ENCODE peak calls at places on chromosomes 13 and 19, in four cellular contexts. I is neural progenitor cell, O is brain microvascular endothelial cell, E is psoas muscle. Z is an unnamed sample.

GRCh38 chr13:98171806-98172569 is 5.1 kb downstream of the RNF113B start:
- DNase-seq in I (peak; percentile 19), O (peak; percentile 63), E (peak; percentile 60), Z (peak; percentile 58)

GRCh38 chr13:102825921-102826706 is 19.7 kb upstream of the ERCC5 start:
- DNase-seq in I (no peak), O (peak; percentile 59), E (no peak), Z (no peak)

GRCh38 chr13:33259296-33259695 is 26.3 kb downstream of the STARD13 start:
- DNase-seq in I (no peak), O (no peak), E (no peak), Z (no peak)

GRCh38 chr19:19342086-19343015 is 21.7 kb downstream of the MAU2 start:
- DNase-seq in I (peak; percentile 83), O (peak; percentile 45), E (peak; percentile 70), Z (no peak)

GRCh38 chr13:42740753-42741152 is 40.6 kb upstream of the FAM216B start:
- DNase-seq in I (no peak), O (peak; percentile 31), E (peak; percentile 39), Z (no peak)

GRCh38 chr13:114173261-114173660 is 5.8 kb upstream of the CFAP97D2 start:
- DNase-seq in I (no peak), O (no peak), E (no peak), Z (no peak)

GRCh38 chr13:32314968-32315254 is 252 bp downstream of the ZAR1L start:
- DNase-seq in I (peak; percentile 55), O (peak; percentile 34), E (no peak), Z (peak; percentile 41)

GRCh38 chr13:24148414-24149305 is 11.9 kb upstream of the SPATA13 start:
- DNase-seq in I (no peak), O (peak; percentile 94), E (peak; percentile 19), Z (no peak)

GRCh38 chr13:111908981-111909380 is 158.0 kb upstream of the SOX1 start:
- DNase-seq in I (no peak), O (no peak), E (no peak), Z (no peak)

GRCh38 chr13:72983085-72983768 is 75.6 kb upstream of the KLF5 start:
- DNase-seq in I (no peak), O (peak; percentile 25), E (no peak), Z (no peak)

GRCh38 chr19:1929051-1929742 is 11.8 kb upstream of the CSNK1G2 start:
- DNase-seq in I (peak; percentile 93), O (peak; percentile 58), E (peak; percentile 83), Z (peak; percentile 83)

GRCh38 chr19:18948976-18949356 is 7.9 kb upstream of the HOMER3 start:
- DNase-seq in I (no peak), O (no peak), E (no peak), Z (no peak)

GRCh38 chr19:39352549-39353285 is 10.5 kb downstream of the SAMD4B start:
- DNase-seq in I (no peak), O (no peak), E (no peak), Z (no peak)

GRCh38 chr13:37136187-37136586 is 30.7 kb upstream of the CSNK1A1L start:
- DNase-seq in I (no peak), O (no peak), E (no peak), Z (no peak)

GRCh38 chr19:10566658-10567410 is 1.0 kb upstream of the KRI1 start:
- DNase-seq in I (no peak), O (no peak), E (no peak), Z (no peak)

GRCh38 chr19:41849067-41849466 is 4.2 kb downstream of the DMRTC2 start:
- DNase-seq in I (no peak), O (no peak), E (no peak), Z (no peak)

GRCh38 chr13:78030351-78030750 is 111.7 kb upstream of the EDNRB start:
- DNase-seq in I (peak; percentile 8), O (no peak), E (no peak), Z (no peak)

GRCh38 chr19:35975608-35976214 is 19.3 kb upstream of the SDHAF1 start:
- DNase-seq in I (peak; percentile 83), O (no peak), E (no peak), Z (no peak)

GRCh38 chr19:42277821-42278809 is 9.1 kb downstream of the CIC start:
- DNase-seq in I (no peak), O (no peak), E (no peak), Z (no peak)

GRCh38 chr13:48728876-48729275 is 75.1 kb downstream of the CYSLTR2 start:
- DNase-seq in I (no peak), O (no peak), E (no peak), Z (no peak)

GRCh38 chr13:33126909-33127607 is 110.8 kb downstream of the KL start:
- DNase-seq in I (no peak), O (no peak), E (peak; percentile 43), Z (no peak)

GRCh38 chr13:110944121-110944967 is 29.5 kb upstream of the ANKRD10 start:
- DNase-seq in I (peak; percentile 72), O (peak; percentile 52), E (no peak), Z (no peak)

GRCh38 chr13:66996503-66996902 is 233.6 kb downstream of the PCDH9 start:
- DNase-seq in I (no peak), O (no peak), E (no peak), Z (no peak)

GRCh38 chr13:25493930-25494707 is 122.3 kb downstream of the ATP8A2 start:
- DNase-seq in I (peak; percentile 36), O (no peak), E (no peak), Z (no peak)

GRCh38 chr19:24069907-24070657 is 16.9 kb upstream of the ZNF254 start:
- DNase-seq in I (no peak), O (peak; percentile 13), E (no peak), Z (no peak)

GRCh38 chr13:112783946-112784500 is 94.2 kb downstream of the ATP11A start:
- DNase-seq in I (no peak), O (no peak), E (no peak), Z (no peak)

GRCh38 chr19:6543866-6544347 is 13.1 kb downstream of the TNFSF9 start:
- DNase-seq in I (no peak), O (no peak), E (no peak), Z (no peak)

GRCh38 chr13:75411924-75412537 is 69.9 kb downstream of the TBC1D4 start:
- DNase-seq in I (no peak), O (no peak), E (no peak), Z (no peak)

GRCh38 chr19:51586103-51586728 is 15.1 kb downstream of the ZNF175 start:
- DNase-seq in I (no peak), O (no peak), E (no peak), Z (no peak)

DNA sequence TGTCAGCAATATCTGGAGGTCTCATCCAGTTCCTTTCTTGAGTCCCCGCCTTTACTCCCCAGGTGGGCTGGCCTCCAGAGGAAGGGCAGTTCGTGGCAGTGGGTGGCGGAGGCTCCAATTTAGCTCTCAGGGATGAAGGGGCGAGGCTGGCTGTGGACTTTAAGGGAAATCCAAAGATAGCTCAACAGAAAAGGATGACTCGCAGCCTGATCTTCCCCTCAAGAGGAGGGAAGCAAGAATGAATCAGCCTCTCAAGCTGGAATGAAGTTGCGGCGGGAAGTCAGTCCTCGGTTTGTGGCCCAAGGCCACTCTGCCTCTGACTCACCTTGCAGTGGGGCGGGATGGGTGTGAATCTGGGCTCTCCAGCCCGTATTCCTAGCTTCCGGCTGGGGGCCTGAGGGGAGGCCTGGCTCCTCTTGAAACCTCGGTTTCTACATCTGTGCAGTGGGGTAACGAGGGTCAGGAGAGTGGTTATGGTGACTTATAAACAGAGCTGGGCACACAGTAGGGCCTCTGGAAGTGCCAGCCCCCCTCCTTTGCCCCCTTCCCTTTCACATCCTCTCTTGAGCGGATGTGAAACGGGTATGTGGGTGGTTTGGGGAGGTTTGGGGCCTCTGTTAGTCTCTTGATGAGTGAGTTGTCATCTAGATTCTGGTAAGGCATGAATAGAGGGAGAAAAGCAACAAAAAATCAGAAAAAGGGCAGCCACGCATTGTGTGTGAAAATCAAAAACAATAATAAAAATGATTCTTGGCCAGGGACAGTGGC is 10.5 kb upstream of the SMG9 start:
- DNase-seq in I (no peak), O (peak; percentile 95), E (peak; percentile 82), Z (peak; percentile 86)
- H3K4me3 ChIP-seq in I (no peak overlapping the region), O (no peak overlapping the region), E (no peak overlapping the region), Z (no peak overlapping the region)

DNA sequence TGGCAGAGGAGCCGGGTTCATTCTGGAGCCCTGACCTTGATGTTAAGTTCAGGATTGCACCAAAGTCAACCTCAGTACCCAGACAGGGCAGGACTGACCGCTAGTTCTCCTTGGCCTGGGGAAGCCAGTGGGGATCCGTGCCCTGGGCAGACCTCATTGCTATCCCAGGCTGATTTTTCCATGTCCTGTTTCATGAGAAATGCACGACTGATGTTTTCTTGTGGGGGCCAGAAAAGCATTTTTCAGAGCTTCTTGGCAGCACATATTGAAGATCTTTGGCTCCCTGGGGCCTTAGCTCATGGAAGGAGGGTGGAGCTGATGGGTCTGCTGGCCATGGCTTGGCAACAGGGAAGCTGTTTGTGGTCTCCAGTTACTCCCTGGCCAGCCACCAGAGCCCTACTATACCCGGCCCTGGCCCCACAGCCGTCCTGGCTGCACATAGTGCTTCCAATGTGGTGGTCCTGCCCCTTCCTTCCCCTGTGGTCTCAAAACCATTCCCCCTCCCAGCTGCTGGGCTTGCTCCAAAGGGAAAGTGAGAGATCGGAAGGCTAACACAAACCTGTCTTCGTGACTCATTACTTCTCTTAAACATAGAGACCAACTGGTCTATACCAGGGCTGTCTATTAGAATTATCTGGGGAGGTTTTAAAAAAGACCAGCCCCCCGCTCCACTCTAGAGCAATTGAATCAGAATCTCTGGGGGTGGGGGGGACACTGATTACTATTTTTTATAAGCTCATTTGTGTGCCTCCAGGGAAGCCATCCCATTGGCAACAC is 11.3 kb downstream of the IL17D start:
- DNase-seq in I (no peak), O (peak; percentile 29), E (peak; percentile 84), Z (peak; percentile 78)
- H3K4me3 ChIP-seq in I (no peak overlapping the region), O (no peak overlapping the region), E (peak overlapping the region; percentile 65), Z (peak overlapping the region; percentile 6)

GRCh38 chr13:28533441-28534166 is 38.7 kb upstream of the FLT1 start:
- DNase-seq in I (no peak), O (no peak), E (no peak), Z (no peak)

GRCh38 chr13:28533049-28533436 is 38.1 kb upstream of the FLT1 start:
- DNase-seq in I (no peak), O (no peak), E (no peak), Z (no peak)

GRCh38 chr13:28531956-28532225 is 37.0 kb upstream of the FLT1 start:
- DNase-seq in I (no peak), O (no peak), E (no peak), Z (no peak)

GRCh38 chr13:28531195-28531955 is 36.4 kb upstream of the FLT1 start:
- DNase-seq in I (peak; percentile 79), O (peak; percentile 13), E (peak; percentile 45), Z (peak; percentile 21)

DNA sequence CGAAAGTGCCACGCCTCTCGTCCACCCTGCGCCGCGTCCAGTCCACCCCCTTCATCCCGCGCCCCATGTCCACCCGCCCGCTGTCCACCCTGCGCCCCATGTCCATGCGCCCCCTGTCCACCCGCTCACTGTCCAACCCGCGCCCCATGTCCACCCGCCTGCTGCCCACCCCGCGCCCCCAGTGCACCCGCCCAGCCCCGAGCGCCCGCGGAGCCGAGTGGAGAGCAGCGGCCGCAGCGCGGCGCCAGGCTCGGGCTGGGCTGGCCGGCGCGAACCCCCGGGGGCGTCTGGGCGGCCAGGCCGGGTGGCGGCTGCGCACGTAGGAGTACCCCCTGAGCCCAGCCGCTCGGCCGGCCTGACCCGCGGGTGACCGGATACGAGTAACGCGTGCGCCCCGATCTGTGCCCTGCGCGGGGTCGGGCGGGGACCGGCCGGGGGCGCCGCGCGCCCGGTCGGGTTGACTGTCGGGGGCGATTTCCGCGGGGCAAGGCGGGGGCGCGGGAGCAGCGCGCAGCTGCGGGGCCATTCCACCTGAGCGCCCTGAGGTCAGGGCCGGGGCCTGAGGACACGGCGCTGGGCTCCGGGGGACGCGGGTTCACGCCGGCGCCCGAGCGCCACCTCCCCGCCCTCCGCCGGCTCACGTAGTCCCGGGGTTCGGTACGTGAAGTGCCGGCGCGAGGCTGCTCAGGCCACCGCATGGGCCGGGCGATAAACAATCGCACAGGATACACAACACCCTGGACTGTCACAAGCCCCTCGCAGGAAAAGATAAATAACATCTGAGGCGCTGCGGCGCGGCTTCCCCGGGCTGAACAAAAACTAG is 37.5 kb upstream of the FLT1 start:
- DNase-seq in I (peak; percentile 70), O (no peak), E (peak; percentile 23), Z (no peak)
- H3K4me3 ChIP-seq in I (peak overlapping the region; percentile 66), O (peak overlapping the region; percentile 51), E (peak overlapping the region; percentile 59), Z (peak overlapping the region; percentile 52)

GRCh38 chr13:108961542-108962125 is 332.2 kb downstream of the MYO16 start:
- DNase-seq in I (peak; percentile 74), O (no peak), E (no peak), Z (no peak)
- H3K4me3 ChIP-seq in I (no peak overlapping the region), O (no peak overlapping the region), E (no peak overlapping the region), Z (no peak overlapping the region)